ENCODE peak calls at places on chromosomes 3 and 15, in ten cellular contexts. Q, D, S, C, J, I, W, U, R and Z are unnamed samples.

GRCh38 chr3:169759256-169759655 is 5.6 kb downstream of the TERC start:
- DNase-seq in Q (no peak), C (no peak), J (no peak), W (peak; percentile 52), S (peak; percentile 63), D (peak; percentile 14), R (peak; percentile 43), U (peak; percentile 34), I (no peak), Z (no peak)

GRCh38 chr3:60954049-60954448 is 297.2 kb downstream of the FHIT start:
- DNase-seq in R (no peak), C (no peak), S (no peak), U (peak; percentile 72), D (peak; percentile 11), W (peak; percentile 81), J (peak; percentile 72), I (no peak), Q (no peak), Z (peak; percentile 4)

GRCh38 chr3:147652682-147653081 is 243.5 kb downstream of the ZIC1 start:
- DNase-seq in U (no peak), I (no peak), Q (no peak), S (peak; percentile 26), J (peak; percentile 31), R (no peak), W (peak; percentile 12), D (no peak), C (no peak), Z (no peak)

GRCh38 chr3:27625848-27626247 is 96.3 kb downstream of the EOMES start:
- DNase-seq in W (no peak), I (no peak), D (no peak), R (no peak), S (peak; percentile 39), Q (no peak), U (no peak), C (no peak), J (no peak), Z (no peak)

GRCh38 chr3:155744091-155744625 is 713 bp downstream of the PLCH1 start:
- DNase-seq in I (peak; percentile 90), W (no peak), C (no peak), J (no peak), Q (peak; percentile 61), S (no peak), R (peak; percentile 27), D (no peak), U (no peak), Z (no peak)

GRCh38 chr3:23999012-23999641 is 54.0 kb downstream of the NR1D2 start:
- DNase-seq in R (peak; percentile 75), J (no peak), W (peak; percentile 66), Q (peak; percentile 44), D (peak; percentile 47), C (peak; percentile 63), S (peak; percentile 71), I (no peak), U (peak; percentile 66), Z (no peak)

GRCh38 chr3:37386627-37387230 is 212.3 kb upstream of the LRRFIP2 start:
- DNase-seq in C (no peak), W (peak; percentile 24), D (no peak), I (no peak), R (peak; percentile 76), S (peak; percentile 61), Q (no peak), U (peak; percentile 61), J (no peak), Z (no peak)

GRCh38 chr3:184620799-184621119 is 59.2 kb downstream of the EPHB3 start:
- DNase-seq in J (no peak), D (no peak), I (no peak), S (no peak), Q (no peak), U (no peak), C (no peak), R (no peak), W (no peak), Z (no peak)

GRCh38 chr15:66014639-66015182 is 145.4 kb downstream of the RAB11A start:
- DNase-seq in W (no peak), R (no peak), S (no peak), U (no peak), Q (no peak), C (no peak), J (no peak), I (no peak), D (no peak), Z (no peak)

GRCh38 chr15:66017009-66017408 is 147.7 kb downstream of the RAB11A start:
- DNase-seq in C (no peak), R (no peak), U (no peak), D (no peak), J (no peak), Q (no peak), I (no peak), W (no peak), S (no peak), Z (no peak)

GRCh38 chr15:66014022-66014421 is 144.7 kb downstream of the RAB11A start:
- DNase-seq in I (no peak), J (no peak), Q (no peak), R (no peak), S (no peak), C (no peak), D (no peak), W (no peak), U (no peak), Z (no peak)

GRCh38 chr15:66018178-66018797 is 149.0 kb downstream of the RAB11A start:
- DNase-seq in W (no peak), R (no peak), D (no peak), S (no peak), C (no peak), U (no peak), J (no peak), Q (no peak), I (no peak), Z (no peak)

DNA sequence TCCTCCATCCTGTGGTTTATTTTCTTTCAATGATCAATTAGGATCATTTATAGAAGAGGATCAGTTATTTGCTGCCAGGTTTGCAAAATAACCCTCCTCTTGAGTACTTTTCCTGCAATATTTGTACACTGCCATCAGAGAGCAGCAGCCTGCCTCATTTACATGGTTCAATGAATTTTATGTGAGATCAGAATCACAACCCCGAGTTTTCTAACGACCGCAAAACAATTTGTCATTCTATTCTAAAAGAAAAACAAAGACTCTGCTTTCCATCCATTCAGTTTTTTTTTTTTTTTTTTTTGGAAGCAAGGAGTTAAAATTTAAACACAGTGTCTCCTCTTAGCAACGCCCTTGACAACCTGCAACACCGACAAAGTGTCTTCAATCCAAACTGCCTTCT is 146.9 kb downstream of the RAB11A start:
- DNase-seq in D (no peak), W (no peak), C (no peak), U (no peak), R (no peak), S (no peak), J (no peak), Q (no peak), I (no peak), Z (no peak)
- TF ChIP-seq CTCF in D (no peak), W (no peak), C (no peak), U (no peak), R (no peak), S (no peak), J (no peak), Q (no peak), I (no peak), Z (no peak)

GRCh38 chr3:195196266-195196665 is 74.7 kb downstream of the XXYLT1 start:
- DNase-seq in I (peak; percentile 39), C (no peak), R (peak; percentile 59), U (peak; percentile 49), W (peak; percentile 77), S (peak; percentile 78), J (no peak), Q (no peak), D (no peak), Z (no peak)

GRCh38 chr3:195195321-195196209 is 75.4 kb downstream of the XXYLT1 start:
- DNase-seq in D (no peak), S (peak; percentile 55), R (no peak), I (peak; percentile 63), W (no peak), Q (no peak), U (no peak), J (no peak), C (no peak), Z (no peak)

GRCh38 chr3:195191580-195191979 is 79.4 kb downstream of the XXYLT1 start:
- DNase-seq in C (no peak), Q (no peak), J (no peak), W (no peak), S (no peak), D (no peak), I (no peak), R (no peak), U (no peak), Z (no peak)

GRCh38 chr3:195197764-195198423 is 73.1 kb downstream of the XXYLT1 start:
- DNase-seq in Q (no peak), W (peak; percentile 87), I (peak; percentile 25), D (peak; percentile 46), U (peak; percentile 29), S (peak; percentile 65), J (peak; percentile 74), C (no peak), R (peak; percentile 57), Z (peak; percentile 80)

DNA sequence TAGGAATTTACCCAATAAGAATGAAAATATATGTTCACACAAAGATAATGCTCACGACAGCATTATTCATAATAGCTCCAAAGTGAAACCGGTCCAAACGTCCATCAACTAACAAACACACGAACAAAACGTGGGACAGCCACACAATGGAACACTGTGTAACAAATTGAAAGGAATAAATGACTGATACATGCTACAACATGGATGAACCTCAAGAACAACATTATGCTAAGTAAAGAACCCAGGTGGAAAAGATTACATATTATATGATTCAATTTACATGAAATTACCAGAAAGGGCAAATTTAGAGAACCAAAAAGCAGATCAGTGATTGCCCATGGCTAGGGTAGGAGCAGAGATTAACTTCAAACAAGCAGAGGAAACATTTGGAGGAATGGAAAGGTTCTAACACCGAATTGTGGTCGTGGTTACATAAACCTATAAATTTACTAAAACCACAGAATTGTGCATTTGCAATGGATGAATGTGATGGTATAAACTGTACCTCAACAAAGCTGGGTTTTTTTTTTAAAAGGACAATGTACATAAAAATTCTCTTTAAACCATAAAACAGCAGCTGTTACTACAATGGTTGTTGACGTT is 76.3 kb downstream of the XXYLT1 start:
- DNase-seq in W (no peak), C (no peak), R (no peak), J (no peak), D (no peak), S (no peak), U (no peak), I (no peak), Q (no peak), Z (no peak)
- H3K4me3 ChIP-seq in W (no peak overlapping the region), C (no peak overlapping the region), R (no peak overlapping the region), J (no peak overlapping the region), D (no peak overlapping the region), S (peak overlapping the region; percentile 9), U (no peak overlapping the region), I (no peak overlapping the region), Q (no peak overlapping the region), Z (no peak overlapping the region)

GRCh38 chr3:52055537-52056351 is 627 bp downstream of the DUSP7 start:
- DNase-seq in I (peak; percentile 88), U (peak; percentile 54), C (no peak), D (no peak), Q (no peak), J (no peak), R (peak; percentile 59), W (peak; percentile 53), S (peak; percentile 57), Z (no peak)

GRCh38 chr3:52056521-52056967 is at the start of gene DUSP7:
- DNase-seq in Q (peak; percentile 73), J (no peak), C (no peak), I (peak; percentile 90), U (peak; percentile 62), W (peak; percentile 39), S (peak; percentile 62), R (peak; percentile 76), D (no peak), Z (no peak)

GRCh38 chr3:52052831-52053306 is 3.5 kb downstream of the DUSP7 start:
- DNase-seq in S (peak; percentile 78), R (peak; percentile 85), J (no peak), U (peak; percentile 76), Q (peak; percentile 92), D (no peak), C (peak; percentile 67), I (peak; percentile 93), W (peak; percentile 76), Z (peak; percentile 31)

GRCh38 chr3:52053307-52054304 is 2.8 kb downstream of the DUSP7 start:
- DNase-seq in R (peak; percentile 36), S (peak; percentile 64), U (no peak), Q (no peak), I (no peak), W (peak; percentile 60), J (no peak), D (no peak), C (no peak), Z (no peak)

DNA sequence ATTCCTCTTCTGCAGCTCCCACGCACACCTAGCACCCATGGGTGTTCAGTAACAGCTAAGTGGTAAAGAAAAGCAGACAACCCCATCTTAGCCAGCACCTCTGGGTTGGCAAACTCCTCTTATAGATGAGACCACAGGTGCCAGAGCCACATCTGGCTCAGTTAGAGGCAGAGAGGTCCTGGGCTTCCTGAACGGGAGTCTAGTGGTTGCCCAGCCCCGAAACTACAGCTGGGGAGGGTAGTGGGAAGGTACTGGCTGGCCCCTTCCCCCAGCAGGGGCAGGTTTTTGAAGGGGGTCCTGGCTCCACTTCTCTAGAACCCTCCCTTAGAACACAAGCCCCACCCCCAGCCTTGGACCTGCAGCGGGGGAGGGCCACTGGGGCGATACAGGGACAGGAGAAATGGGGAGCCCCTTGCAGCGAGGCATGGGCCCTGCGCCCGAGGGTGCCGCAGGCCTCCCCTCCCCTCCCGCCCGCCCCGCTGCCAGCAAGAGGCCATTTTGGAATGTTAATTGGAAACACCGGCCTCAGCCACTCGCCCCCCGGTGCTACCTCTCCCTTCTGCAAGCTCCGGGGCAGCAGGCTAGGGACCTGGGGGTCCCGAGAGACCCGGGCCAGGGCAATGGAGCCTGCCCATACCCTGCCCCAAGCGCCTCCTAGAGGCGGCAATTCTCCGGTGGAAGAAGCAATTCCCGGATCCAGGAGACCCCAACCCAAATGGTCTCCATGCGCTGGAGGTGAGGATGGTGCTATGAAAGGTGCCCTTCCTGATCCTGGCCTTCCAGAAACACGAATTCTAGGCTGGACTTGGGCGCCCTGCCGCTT is 1.5 kb downstream of the DUSP7 start:
- DNase-seq in U (no peak), I (no peak), W (no peak), J (no peak), S (no peak), D (no peak), C (no peak), R (no peak), Q (no peak), Z (no peak)
- TF ChIP-seq CTCF in U (peak; percentile 39), I (peak; percentile 5), W (peak; percentile 25), J (peak; percentile 31), S (peak; percentile 51), D (peak; percentile 17), C (no peak), R (peak; percentile 50), Q (peak; percentile 18), Z (peak; percentile 27)

DNA sequence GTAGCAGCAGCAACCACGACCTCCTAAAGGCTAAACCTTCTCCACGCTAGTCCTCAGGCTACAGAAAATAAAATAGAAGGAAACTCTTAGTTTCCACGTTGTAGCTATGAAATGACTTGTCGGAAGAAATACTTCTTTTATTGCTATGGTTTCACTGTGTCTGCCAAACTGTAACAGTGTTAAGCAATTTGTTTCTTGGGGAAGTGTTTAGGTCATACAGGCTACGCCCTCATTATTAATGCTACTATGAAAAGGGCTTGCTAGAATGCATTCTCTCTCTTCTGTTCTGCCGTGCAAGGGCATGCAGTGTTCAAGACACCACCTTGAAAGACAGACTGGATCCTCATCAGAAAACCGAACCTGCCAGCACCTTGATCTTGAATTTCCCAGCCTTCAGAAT is 462.7 kb downstream of the PLOD2 start:
- DNase-seq in R (peak; percentile 5), W (peak; percentile 45), Q (no peak), U (peak; percentile 63), J (no peak), S (peak; percentile 25), I (no peak), D (no peak), C (no peak), Z (no peak)
- H3K4me3 ChIP-seq in R (no peak overlapping the region), W (no peak overlapping the region), Q (no peak overlapping the region), U (no peak overlapping the region), J (no peak overlapping the region), S (no peak overlapping the region), I (no peak overlapping the region), D (no peak overlapping the region), C (no peak overlapping the region), Z (no peak overlapping the region)